ENCODE peak calls at places on chromosomes 7 and 10, in four cellular contexts. J is activated CD8-positive, alpha-beta memory T cell treated with anti-CD3 and anti-CD28 coated beads, Interleukin-2, amount 50 U/mL, for 48 hours; W is choroid plexus epithelial cell; T is AG08395. U is an unnamed sample.

GRCh38 chr10:12428447-12429135 is 79.2 kb downstream of the CAMK1D start:
- DNase-seq in T (no peak), W (no peak), J (no peak), U (no peak)

GRCh38 chr10:97434557-97434956 is 8.6 kb downstream of the PGAM1 start:
- DNase-seq in T (no peak), W (no peak), J (no peak), U (no peak)

GRCh38 chr10:26468691-26469090 is 30.6 kb downstream of the APBB1IP start:
- DNase-seq in W (no peak), J (no peak), T (no peak), U (no peak)

GRCh38 chr10:104076743-104077160 is 8.9 kb downstream of the COL17A1 start:
- DNase-seq in T (peak; percentile 45), W (peak; percentile 76), J (no peak), U (peak; percentile 71)

GRCh38 chr7:13179011-13179574 is 491.7 kb downstream of the ARL4A start:
- DNase-seq in J (no peak), T (no peak), W (peak; percentile 41), U (no peak)

GRCh38 chr10:47370015-47370767 is 13.9 kb downstream of the ZNF488 start:
- DNase-seq in W (no peak), J (peak; percentile 22), T (no peak), U (no peak)

GRCh38 chr10:484441-484924 is 205.0 kb downstream of the DIP2C start:
- DNase-seq in W (peak; percentile 84), J (peak; percentile 51), T (peak; percentile 9), U (no peak)

GRCh38 chr10:48502791-48503190 is 102.1 kb downstream of the ARHGAP22 start:
- DNase-seq in W (no peak), J (peak; percentile 30), T (no peak), U (no peak)

GRCh38 chr10:80288849-80289248 is 609 bp downstream of the MAT1A start:
- DNase-seq in W (no peak), T (no peak), J (no peak), U (no peak)

GRCh38 chr7:19327011-19327410 is 181.8 kb upstream of the FERD3L start:
- DNase-seq in T (no peak), J (no peak), W (peak; percentile 81), U (no peak)

GRCh38 chr7:155308330-155309020 is 10.8 kb downstream of the INSIG1 start:
- DNase-seq in J (no peak), T (no peak), W (no peak), U (no peak)

GRCh38 chr10:1595726-1596125 is 141.6 kb downstream of the ADARB2 start:
- DNase-seq in J (no peak), W (no peak), T (no peak), U (no peak)

GRCh38 chr10:19930936-19931859 is 115.0 kb downstream of the PLXDC2 start:
- DNase-seq in J (no peak), W (peak; percentile 71), T (peak; percentile 54), U (peak; percentile 41)

GRCh38 chr7:30721211-30721610 is 30.7 kb upstream of the INMT start:
- DNase-seq in W (no peak), J (no peak), T (no peak), U (no peak)